ENCODE peak calls at places on chromosomes 13 and 19, in nine cellular contexts. B, Y, V, J, N, S, U, M and H are unnamed samples.

GRCh38 chr13:32031025-32031814 is at the start of gene FRY:
- DNase-seq in U (peak; percentile 32), M (peak; percentile 56), N (peak; percentile 94), J (peak; percentile 32), V (peak; percentile 48), Y (peak; percentile 82), S (peak; percentile 78), B (peak; percentile 58), H (peak; percentile 93)

GRCh38 chr13:77859450-77859849 is 59.2 kb downstream of the EDNRB start:
- DNase-seq in U (no peak), S (peak; percentile 88), J (no peak), V (peak; percentile 48), Y (peak; percentile 85), N (no peak), M (peak; percentile 84), B (peak; percentile 82), H (no peak)

GRCh38 chr19:56821675-56822074 is 18.9 kb downstream of the PEG3 start:
- DNase-seq in Y (no peak), S (no peak), M (no peak), B (no peak), U (no peak), J (no peak), V (no peak), N (no peak), H (no peak)

GRCh38 chr13:36414461-36414860 is 17.8 kb upstream of the CCNA1 start:
- DNase-seq in S (no peak), M (no peak), U (no peak), J (no peak), Y (no peak), V (no peak), N (no peak), B (no peak), H (no peak)

GRCh38 chr19:16296713-16297112 is 27.9 kb upstream of the KLF2 start:
- DNase-seq in V (no peak), S (no peak), J (peak; percentile 70), M (no peak), N (no peak), U (no peak), B (no peak), Y (no peak), H (no peak)

GRCh38 chr19:35045667-35046300 is 4.3 kb downstream of the HPN start:
- DNase-seq in N (peak; percentile 82), M (peak; percentile 26), B (peak; percentile 28), Y (peak; percentile 41), J (no peak), S (peak; percentile 54), U (peak; percentile 95), V (no peak), H (peak; percentile 55)

GRCh38 chr19:58566989-58567388 is 6.1 kb downstream of the MZF1 start:
- DNase-seq in V (no peak), J (no peak), S (no peak), B (no peak), Y (no peak), U (no peak), M (no peak), N (no peak), H (no peak)

GRCh38 chr13:95335667-95336066 is 34.4 kb upstream of the ABCC4 start:
- DNase-seq in N (no peak), S (no peak), V (no peak), U (no peak), J (peak; percentile 9), B (no peak), M (no peak), Y (no peak), H (no peak)

GRCh38 chr19:1082165-1082927 is 12.8 kb downstream of the POLR2E start:
- DNase-seq in Y (no peak), J (no peak), N (peak; percentile 98), M (no peak), S (peak; percentile 40), V (no peak), U (peak; percentile 50), B (no peak), H (peak; percentile 98)

GRCh38 chr19:1080360-1081161 is 13.6 kb downstream of the ARHGAP45 start:
- DNase-seq in U (no peak), V (no peak), S (no peak), N (no peak), Y (no peak), B (no peak), M (no peak), J (no peak), H (no peak)

GRCh38 chr19:1082928-1083816 is 12.0 kb downstream of the POLR2E start:
- DNase-seq in Y (no peak), B (no peak), U (no peak), S (no peak), M (no peak), J (no peak), N (no peak), V (no peak), H (no peak)

GRCh38 chr19:1079566-1080111 is 12.7 kb downstream of the ARHGAP45 start:
- DNase-seq in M (no peak), J (no peak), U (no peak), S (no peak), V (no peak), B (no peak), N (peak; percentile 61), Y (no peak), H (no peak)

DNA sequence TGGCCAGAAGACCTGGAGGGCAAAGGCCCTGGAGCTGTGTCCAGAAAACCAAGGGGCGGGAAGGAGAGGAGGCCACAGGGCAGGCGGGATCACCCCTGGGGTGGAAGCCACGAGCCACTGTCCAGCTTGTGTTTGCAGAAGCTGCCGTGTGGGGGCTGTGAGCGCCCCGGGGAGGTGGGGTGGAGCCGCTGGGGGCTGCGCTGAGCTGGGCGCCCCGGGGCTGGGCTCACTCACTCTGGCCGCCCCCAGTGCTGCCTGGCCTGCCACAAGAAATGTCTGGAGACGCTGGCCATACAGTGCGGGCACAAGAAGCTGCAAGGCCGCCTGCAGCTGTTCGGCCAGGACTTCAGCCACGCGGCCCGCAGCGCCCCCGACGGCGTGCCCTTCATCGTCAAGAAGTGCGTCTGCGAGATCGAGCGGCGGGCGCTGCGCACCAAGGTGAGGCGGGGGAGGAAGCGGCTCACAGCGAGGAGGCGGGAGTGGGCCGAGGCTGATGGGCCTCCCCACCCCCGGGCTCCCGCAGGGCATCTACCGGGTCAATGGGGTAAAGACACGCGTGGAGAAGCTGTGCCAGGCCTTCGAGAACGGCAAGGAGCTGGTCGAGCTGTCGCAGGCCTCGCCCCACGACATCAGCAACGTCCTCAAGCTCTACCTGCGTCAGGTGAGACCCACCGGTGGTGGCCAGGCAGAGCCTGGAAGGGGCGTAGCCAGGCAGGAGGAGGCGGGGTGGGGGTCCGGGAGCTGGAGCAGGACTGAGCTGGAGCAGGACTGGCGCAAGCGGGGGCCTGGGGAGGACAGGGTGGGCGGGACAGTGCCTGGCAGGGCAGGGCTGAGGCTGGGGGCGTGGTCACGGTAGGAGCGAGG is 13.6 kb downstream of the POLR2E start:
- DNase-seq in V (no peak), M (no peak), Y (no peak), N (peak; percentile 75), S (no peak), J (no peak), U (no peak), B (no peak), H (peak; percentile 76)
- H3K4me3 ChIP-seq in V (no peak overlapping the region), M (no peak overlapping the region), Y (no peak overlapping the region), N (peak overlapping the region; percentile 53), S (no peak overlapping the region), J (no peak overlapping the region), U (no peak overlapping the region), B (no peak overlapping the region), H (peak overlapping the region; percentile 32)

GRCh38 chr19:2538096-2538757 is 62.3 kb downstream of the GADD45B start:
- DNase-seq in Y (no peak), U (no peak), B (no peak), J (no peak), V (no peak), S (no peak), N (no peak), M (no peak), H (no peak)

GRCh38 chr19:2542341-2543069 is 66.6 kb downstream of the GADD45B start:
- DNase-seq in V (peak; percentile 50), N (peak; percentile 69), J (peak; percentile 57), S (no peak), M (peak; percentile 79), Y (peak; percentile 92), U (no peak), B (peak; percentile 71), H (no peak)

GRCh38 chr19:2540646-2541454 is 64.9 kb downstream of the GADD45B start:
- DNase-seq in M (peak; percentile 92), S (peak; percentile 100), V (peak; percentile 98), J (peak; percentile 94), N (peak; percentile 99), B (peak; percentile 97), Y (peak; percentile 98), U (peak; percentile 87), H (peak; percentile 98)

GRCh38 chr19:2537544-2537943 is 61.6 kb downstream of the GADD45B start:
- DNase-seq in N (no peak), Y (no peak), M (no peak), S (no peak), B (no peak), J (no peak), V (no peak), U (no peak), H (no peak)

GRCh38 chr19:2540251-2540645 is 64.3 kb downstream of the GADD45B start:
- DNase-seq in Y (no peak), N (no peak), M (no peak), B (no peak), U (no peak), J (no peak), S (no peak), V (no peak), H (no peak)
- H3K4me2 ChIP-seq in Y (peak overlapping the region; percentile 13), N (peak overlapping the region; percentile 73), M (peak overlapping the region; percentile 54), B (peak overlapping the region; percentile 11), U (peak overlapping the region; percentile 93), J (peak overlapping the region; percentile 65), S (peak overlapping the region; percentile 35), V (peak overlapping the region; percentile 76), H (peak overlapping the region; percentile 71)

DNA sequence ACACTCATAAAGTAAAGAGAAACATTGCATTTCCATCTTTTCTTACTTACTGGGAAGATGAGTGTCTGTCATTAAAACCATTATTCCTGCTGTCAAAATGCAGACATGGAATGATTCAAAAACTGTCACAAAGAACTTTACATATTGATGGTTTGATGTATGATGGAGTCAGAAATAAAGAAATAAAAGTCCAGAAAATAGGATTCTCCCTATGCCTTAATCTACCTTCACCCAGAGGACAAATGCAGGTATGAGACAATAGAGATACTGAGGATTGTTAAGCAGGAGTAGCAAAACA is 656.1 kb downstream of the TBC1D4 start:
- DNase-seq in V (no peak), U (no peak), Y (no peak), M (no peak), J (no peak), B (no peak), N (no peak), S (no peak), H (no peak)
- H3K4me1 ChIP-seq in V (peaks cover 7% of the 10 kb centered on the region), U (peaks cover 17% of the 10 kb centered on the region), Y (no peaks in the 10 kb centered on the region), M (no peaks in the 10 kb centered on the region), J (no peaks in the 10 kb centered on the region), B (no peaks in the 10 kb centered on the region), N (peaks cover 6% of the 10 kb centered on the region), S (peaks cover 18% of the 10 kb centered on the region), H (peaks cover 25% of the 10 kb centered on the region)

DNA sequence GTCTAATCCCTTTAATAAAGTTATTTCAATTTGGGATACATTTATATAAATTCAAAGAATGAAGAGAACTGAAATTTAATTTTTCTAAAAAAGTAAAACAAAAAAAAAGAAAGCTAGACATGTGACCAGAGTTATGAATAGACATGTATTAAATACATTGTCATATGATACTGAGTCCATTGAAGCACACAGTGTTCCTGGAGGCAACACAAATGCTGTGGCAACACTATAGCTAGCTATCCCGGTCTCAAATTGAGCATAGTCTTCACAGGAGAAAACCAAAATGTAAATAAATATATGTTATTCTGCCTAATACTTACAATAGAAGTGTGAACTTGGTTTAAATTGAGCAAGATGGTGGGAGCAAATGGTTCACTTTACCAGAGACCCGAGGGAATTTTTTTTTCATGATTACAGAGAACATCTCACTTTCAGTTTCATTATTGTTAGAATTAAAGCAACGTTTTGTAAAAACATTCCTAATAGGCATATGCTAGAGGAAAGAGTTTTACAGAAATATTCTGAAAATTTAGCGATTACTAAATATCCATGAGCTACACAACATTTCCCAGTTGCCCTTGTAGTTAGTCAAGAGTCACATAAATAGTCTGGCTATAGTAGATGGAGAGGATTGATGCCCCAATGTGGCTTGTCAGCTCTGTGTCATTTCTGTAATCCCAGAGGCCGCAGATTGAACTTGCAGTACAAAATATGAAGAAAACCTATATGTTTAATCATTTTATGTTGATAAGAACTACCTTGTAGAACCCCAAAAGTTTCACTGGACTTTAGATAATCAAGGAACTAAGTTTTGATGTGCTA is 775.7 kb upstream of the SPRY2 start:
- DNase-seq in V (no peak), S (no peak), Y (peak; percentile 10), N (no peak), U (no peak), M (peak; percentile 26), J (no peak), B (no peak), H (no peak)
- H3K4me3 ChIP-seq in V (no peak overlapping the region), S (no peak overlapping the region), Y (no peak overlapping the region), N (no peak overlapping the region), U (peak overlapping the region; percentile 19), M (no peak overlapping the region), J (no peak overlapping the region), B (no peak overlapping the region), H (no peak overlapping the region)